ENCODE peak calls at places on chromosomes 16 and 17, in six cellular contexts. O is thoracic aorta; E is MM.1S; A is adrenal gland; B is CD4-positive, alpha-beta T cell; V is dorsolateral prefrontal cortex. X is an unnamed sample.

GRCh38 chr16:4675864-4676786 is 17.2 kb upstream of the NUDT16L1 start:
- DNase-seq in B (peak; percentile 55), O (no peak), V (no peak), E (no peak), A (peak; percentile 73), X (no peak)

GRCh38 chr16:31087971-31088370 is 772 bp downstream of the PRSS53 start:
- DNase-seq in E (no peak), V (no peak), B (no peak), A (no peak), O (no peak), X (no peak)

GRCh38 chr16:13098536-13098935 is 197.1 kb downstream of the SHISA9 start:
- DNase-seq in B (no peak), O (no peak), V (no peak), A (no peak), E (no peak), X (no peak)

GRCh38 chr17:7313028-7313889 is 1.9 kb downstream of the GPS2 start:
- DNase-seq in A (no peak), E (no peak), O (no peak), B (no peak), V (no peak), X (no peak)

GRCh38 chr17:74607219-74607618 is 15.1 kb upstream of the CD300LD start:
- DNase-seq in E (no peak), O (no peak), V (no peak), A (no peak), B (no peak), X (no peak)

GRCh38 chr17:70310251-70310672 is 140.9 kb downstream of the KCNJ2 start:
- DNase-seq in E (no peak), O (no peak), V (no peak), A (no peak), B (no peak), X (no peak)

GRCh38 chr17:8006836-8007680 is 4.6 kb downstream of the GUCY2D start:
- DNase-seq in B (no peak), O (no peak), E (no peak), A (no peak), V (no peak), X (no peak)

GRCh38 chr16:58421529-58421928 is 29.3 kb downstream of the GINS3 start:
- DNase-seq in B (no peak), O (no peak), A (peak; percentile 68), V (peak; percentile 31), E (no peak), X (no peak)

GRCh38 chr16:66479661-66480264 is 52.7 kb downstream of the BEAN1 start:
- DNase-seq in B (no peak), V (no peak), O (no peak), E (no peak), A (peak; percentile 27), X (no peak)

GRCh38 chr16:77711775-77712174 is 10.5 kb upstream of the NUDT7 start:
- DNase-seq in E (no peak), B (no peak), O (no peak), A (no peak), V (no peak), X (peak; percentile 34)

GRCh38 chr17:2266045-2266864 is 37.3 kb downstream of the SMG6 start:
- DNase-seq in O (no peak), B (peak; percentile 55), V (no peak), A (no peak), E (peak; percentile 92), X (no peak)

GRCh38 chr17:48546924-48547838 is 2.3 kb upstream of the HOXB2 start:
- DNase-seq in V (no peak), B (no peak), O (no peak), A (no peak), E (no peak), X (peak; percentile 42)

GRCh38 chr16:26951950-26952349 is 114.8 kb upstream of the C16orf82 start:
- DNase-seq in A (no peak), V (no peak), E (no peak), B (no peak), O (no peak), X (peak; percentile 31)

GRCh38 chr16:17161034-17161433 is 309.7 kb downstream of the XYLT1 start:
- DNase-seq in O (no peak), E (no peak), V (no peak), B (no peak), A (no peak), X (no peak)

GRCh38 chr17:46876353-46876887 is 25.0 kb downstream of the WNT9B start:
- DNase-seq in A (no peak), O (no peak), V (peak; percentile 83), B (no peak), E (peak; percentile 76), X (peak; percentile 73)

GRCh38 chr17:40952675-40953074 is 14.1 kb downstream of the KRT39 start:
- DNase-seq in E (no peak), B (no peak), V (no peak), O (no peak), A (no peak), X (no peak)

GRCh38 chr16:75038036-75038959 is 39.5 kb downstream of the ZNRF1 start:
- DNase-seq in V (no peak), E (no peak), O (no peak), A (no peak), B (no peak), X (no peak)

GRCh38 chr17:46771601-46772012 is 46.9 kb downstream of the WNT3 start:
- DNase-seq in O (no peak), B (no peak), V (no peak), A (no peak), E (no peak), X (peak; percentile 76)

GRCh38 chr17:2123467-2124251 is 68.8 kb downstream of the HIC1 start:
- DNase-seq in A (peak; percentile 69), O (no peak), B (no peak), E (no peak), V (no peak), X (peak; percentile 23)

GRCh38 chr17:59707971-59708425 is 544 bp downstream of the VMP1 start:
- DNase-seq in V (no peak), E (no peak), A (no peak), B (no peak), O (no peak), X (peak; percentile 29)

GRCh38 chr16:83574388-83574787 is 233.4 kb upstream of the HSBP1 start:
- DNase-seq in A (no peak), V (no peak), O (no peak), E (no peak), B (no peak), X (no peak)

GRCh38 chr17:21177401-21177800 is 36.6 kb downstream of the TMEM11 start:
- DNase-seq in O (no peak), E (no peak), A (peak; percentile 31), V (no peak), B (no peak), X (no peak)

GRCh38 chr16:27463741-27464662 is 62.0 kb downstream of the IL21R start:
- DNase-seq in V (no peak), A (no peak), B (no peak), O (no peak), E (no peak), X (no peak)

GRCh38 chr17:6233856-6234255 is 163.7 kb downstream of the WSCD1 start:
- DNase-seq in E (no peak), B (no peak), A (no peak), O (no peak), V (no peak), X (no peak)

GRCh38 chr17:6231886-6232767 is 161.9 kb downstream of the WSCD1 start:
- DNase-seq in E (no peak), O (no peak), A (peak; percentile 25), B (no peak), V (no peak), X (no peak)

GRCh38 chr17:6231465-6231864 is 161.3 kb downstream of the WSCD1 start:
- DNase-seq in E (no peak), A (peak; percentile 34), O (no peak), B (no peak), V (no peak), X (no peak)

GRCh38 chr17:6232768-6233130 is 162.6 kb downstream of the WSCD1 start:
- DNase-seq in E (no peak), V (no peak), A (no peak), B (no peak), O (no peak), X (no peak)

DNA sequence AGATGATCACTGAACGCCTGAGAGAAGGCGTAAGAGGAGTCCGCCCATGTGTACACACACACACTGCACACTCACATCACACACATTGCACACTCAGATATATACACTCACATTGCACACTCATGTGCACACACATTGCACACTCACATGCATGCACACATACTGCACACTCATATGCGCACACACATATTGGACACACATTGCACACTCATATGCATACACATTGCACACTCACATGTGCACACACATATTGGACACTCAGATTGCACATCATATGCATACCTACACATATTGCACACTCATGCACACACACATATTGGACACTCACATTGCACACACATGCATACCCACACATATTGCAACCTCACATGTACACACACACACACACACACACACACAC is 163.2 kb downstream of the WSCD1 start:
- DNase-seq in O (no peak), E (no peak), B (no peak), A (peak; percentile 3), V (no peak), X (no peak)
- H3K27me3 ChIP-seq in O (no peaks in the 10 kb centered on the region), E (no peaks in the 10 kb centered on the region), B (no peaks in the 10 kb centered on the region), A (no peaks in the 10 kb centered on the region), V (no peaks in the 10 kb centered on the region), X (peaks cover 18% of the 10 kb centered on the region)

DNA sequence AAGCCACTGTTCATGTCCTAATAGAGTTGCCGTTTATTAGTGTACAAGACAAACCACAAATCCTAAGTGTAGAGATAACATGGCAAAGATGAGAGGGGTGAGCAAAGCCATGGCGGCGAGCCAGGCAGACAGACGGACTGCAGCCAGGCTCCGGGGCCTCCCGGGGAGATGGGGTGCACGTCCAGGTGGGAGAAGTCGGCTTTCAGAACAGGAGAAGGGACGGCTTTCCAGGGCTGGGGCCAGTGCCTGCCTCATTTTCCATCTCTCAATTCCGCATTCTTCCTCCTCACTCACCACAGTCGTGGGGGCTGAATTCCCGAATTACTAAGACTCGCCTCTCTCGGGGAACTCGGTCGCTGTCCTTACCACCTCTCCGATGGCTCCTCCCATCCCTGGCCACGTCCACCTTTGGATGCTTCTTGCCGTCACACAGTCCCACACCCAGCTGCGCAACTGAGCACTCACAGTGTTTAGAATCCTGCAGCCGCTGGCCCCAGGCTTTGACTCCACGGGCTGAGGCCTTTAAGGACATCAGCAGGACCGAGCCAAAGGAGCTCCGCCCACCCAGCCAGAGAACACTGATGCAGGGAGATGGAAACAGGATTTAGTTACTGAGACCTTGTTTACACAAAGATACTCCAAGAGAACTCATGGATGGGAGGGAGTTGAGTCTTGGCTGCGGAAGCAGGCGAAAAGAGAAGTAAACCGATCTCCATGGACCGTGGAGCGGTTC is 59.7 kb downstream of the RNF112 start:
- DNase-seq in E (no peak), B (no peak), A (peak; percentile 73), O (peak; percentile 26), V (peak; percentile 58), X (peak; percentile 67)
- H3K27ac ChIP-seq in E (no peak overlapping the region), B (no peak overlapping the region), A (peak overlapping the region; percentile 64), O (no peak overlapping the region), V (no peak overlapping the region), X (peak overlapping the region; percentile 68)

DNA sequence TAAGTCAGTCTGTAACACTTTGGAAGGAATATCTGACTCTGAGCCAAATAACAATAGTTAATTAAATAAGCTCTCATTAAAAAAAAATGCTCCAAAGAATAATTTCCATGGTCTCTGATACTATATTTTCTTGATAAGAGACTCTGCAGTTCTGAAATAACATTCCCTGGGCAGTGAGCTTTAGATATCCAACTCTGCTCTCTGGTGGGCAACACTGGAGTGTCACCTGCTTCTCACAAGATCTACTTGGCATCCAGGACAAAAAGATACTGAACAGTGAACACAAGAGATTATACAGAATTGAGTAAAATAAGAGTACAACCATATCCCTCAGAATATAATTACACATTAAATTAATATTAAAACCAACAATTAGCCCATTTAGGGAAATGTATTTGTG is 13.7 kb downstream of the BLMH start:
- DNase-seq in A (peak; percentile 75), V (no peak), O (no peak), E (no peak), B (no peak), X (peak; percentile 46)
- TF ChIP-seq CTCF in A (peak; percentile 54), V (peak; percentile 69), O (peak; percentile 67), E (no peak), B (peak; percentile 19), X (peak; percentile 55)

GRCh38 chr17:57271821-57272220 is 15.5 kb downstream of the MSI2 start:
- DNase-seq in B (no peak), E (no peak), A (no peak), O (no peak), V (no peak), X (no peak)
- H3K27me3 ChIP-seq in B (no peaks in the 10 kb centered on the region), E (no peaks in the 10 kb centered on the region), A (no peaks in the 10 kb centered on the region), O (no peaks in the 10 kb centered on the region), V (no peaks in the 10 kb centered on the region), X (no peaks in the 10 kb centered on the region)

X was measured in hepatocyte.